ENCODE peak calls at places on chromosomes 12 and 14, in six cellular contexts. N is lower lobe of right lung, A is cardiac muscle cell, C is osteoblast, B is IMR-90, L is psoas muscle. M is an unnamed sample.

GRCh38 chr12:50365709-50366406 is 30.6 kb downstream of the FAM186A start:
- DNase-seq in N (no peak), A (no peak), C (no peak), B (no peak), L (no peak), M (no peak)

GRCh38 chr12:107320031-107320928 is 226.9 kb upstream of the CRY1 start:
- DNase-seq in N (peak), A (peak), C (peak), B (peak), L (peak), M (peak)

GRCh38 chr12:1216560-1216959 is 225.5 kb downstream of the ERC1 start:
- DNase-seq in N (no peak), A (no peak), C (no peak), B (no peak), L (no peak), M (no peak)

GRCh38 chr12:25743679-25744078 is 190.6 kb upstream of the LMNTD1 start:
- DNase-seq in N (no peak), A (no peak), C (no peak), B (no peak), L (no peak), M (no peak)

GRCh38 chr12:40152783-40153383 is 47.0 kb upstream of the SLC2A13 start:
- DNase-seq in N (peak), A (peak), C (no peak), B (peak), L (peak), M (no peak)

GRCh38 chr12:119440961-119441360 is 106.4 kb downstream of the CCDC60 start:
- DNase-seq in N (no peak), A (no peak), C (no peak), B (no peak), L (no peak), M (no peak)

GRCh38 chr12:107223816-107224215 is 130.5 kb upstream of the CRY1 start:
- DNase-seq in N (no peak), A (no peak), C (peak), B (peak), L (no peak), M (no peak)

GRCh38 chr12:82835217-82835616 is 148.5 kb downstream of the TMTC2 start:
- DNase-seq in N (no peak), A (peak), C (no peak), B (peak), L (no peak), M (no peak)

GRCh38 chr14:61280092-61280525 is 1.0 kb downstream of the TMEM30B start:
- DNase-seq in N (no peak), A (no peak), C (no peak), B (no peak), L (no peak), M (peak)

GRCh38 chr14:23483216-23483854 is 13.8 kb downstream of the NGDN start:
- DNase-seq in N (no peak), A (peak), C (no peak), B (peak), L (no peak), M (no peak)

GRCh38 chr14:35789651-35790050 is 19.4 kb downstream of the RALGAPA1 start:
- DNase-seq in N (no peak), A (no peak), C (no peak), B (peak), L (no peak), M (no peak)

GRCh38 chr12:57771271-57771872 is 533 bp downstream of the METTL1 start:
- DNase-seq in N (peak), A (peak), C (peak), B (peak), L (peak), M (peak)

GRCh38 chr12:105113094-105113493 is 5.6 kb downstream of the WASHC4 start:
- DNase-seq in N (no peak), A (no peak), C (no peak), B (no peak), L (no peak), M (no peak)

GRCh38 chr12:57610553-57611115 is 601 bp upstream of the ARHGEF25 start:
- DNase-seq in N (no peak), A (no peak), C (no peak), B (no peak), L (peak), M (no peak)

GRCh38 chr12:100295764-100296555 is 29.0 kb downstream of the SCYL2 start:
- DNase-seq in N (no peak), A (no peak), C (peak), B (peak), L (no peak), M (no peak)

GRCh38 chr12:129203456-129203855 is 350.2 kb downstream of the GLT1D1 start:
- DNase-seq in N (no peak), A (no peak), C (no peak), B (no peak), L (no peak), M (no peak)

GRCh38 chr14:95394981-95395737 is 75.5 kb upstream of the CLMN start:
- DNase-seq in N (no peak), A (no peak), C (no peak), B (no peak), L (no peak), M (peak)

GRCh38 chr14:43449291-43449690 is 1057.8 kb downstream of the FSCB start:
- DNase-seq in N (no peak), A (peak), C (no peak), B (no peak), L (no peak), M (no peak)

GRCh38 chr14:68552597-68552996 is 240.3 kb downstream of the ZFP36L1 start:
- DNase-seq in N (no peak), A (no peak), C (no peak), B (peak), L (no peak), M (no peak)

GRCh38 chr12:72271741-72272661 is at the start of gene TRHDE:
- DNase-seq in N (peak), A (peak), C (peak), B (peak), L (peak), M (no peak)

GRCh38 chr14:33660248-33660647 is 290.6 kb downstream of the EGLN3 start:
- DNase-seq in N (no peak), A (no peak), C (no peak), B (no peak), L (no peak), M (no peak)

GRCh38 chr14:59679872-59680271 is 103.3 kb upstream of the CCDC175 start:
- DNase-seq in N (no peak), A (no peak), C (no peak), B (no peak), L (no peak), M (no peak)

GRCh38 chr14:105919458-105920150 is 393.2 kb downstream of the TMEM121 start:
- DNase-seq in N (peak), A (no peak), C (peak), B (no peak), L (no peak), M (peak)

GRCh38 chr14:58919262-58919661 is 269.2 kb upstream of the DAAM1 start:
- DNase-seq in N (no peak), A (no peak), C (no peak), B (peak), L (no peak), M (no peak)

GRCh38 chr12:67482751-67483661 is 165.5 kb upstream of the DYRK2 start:
- DNase-seq in N (peak), A (peak), C (peak), B (peak), L (peak), M (no peak)

GRCh38 chr14:89304972-89305703 is 111.9 kb downstream of the FOXN3 start:
- DNase-seq in N (no peak), A (peak), C (peak), B (peak), L (no peak), M (no peak)

GRCh38 chr12:66600805-66601392 is 78.0 kb downstream of the GRIP1 start:
- DNase-seq in N (no peak), A (no peak), C (no peak), B (no peak), L (no peak), M (no peak)

GRCh38 chr14:22819191-22819988 is 4.2 kb upstream of the SLC7A7 start:
- DNase-seq in N (no peak), A (peak), C (peak), B (peak), L (no peak), M (no peak)

GRCh38 chr12:116559330-116560080 is at the start of gene MAP1LC3B2:
- DNase-seq in N (peak), A (peak), C (peak), B (peak), L (peak), M (no peak)

GRCh38 chr12:47141459-47141858 is 61.7 kb upstream of the AMIGO2 start:
- DNase-seq in N (no peak), A (no peak), C (no peak), B (no peak), L (no peak), M (no peak)

GRCh38 chr12:47367912-47368537 is 288.3 kb upstream of the AMIGO2 start:
- DNase-seq in N (no peak), A (no peak), C (no peak), B (no peak), L (no peak), M (no peak)

GRCh38 chr12:72272731-72273498 is 745 bp downstream of the TRHDE start:
- DNase-seq in N (peak), A (peak), C (peak), B (peak), L (peak), M (no peak)

GRCh38 chr12:21502164-21502496 is 541 bp downstream of the GOLT1B start:
- DNase-seq in N (peak), A (peak), C (peak), B (peak), L (no peak), M (no peak)

GRCh38 chr12:67425394-67425793 is 156.2 kb downstream of the CAND1 start:
- DNase-seq in N (no peak), A (no peak), C (no peak), B (no peak), L (no peak), M (no peak)

GRCh38 chr12:34404377-34405285 is 382.3 kb downstream of the ALG10 start:
- DNase-seq in N (peak), A (no peak), C (peak), B (no peak), L (peak), M (peak)

GRCh38 chr14:81406863-81407262 is 6.7 kb upstream of the STON2 start:
- DNase-seq in N (no peak), A (peak), C (no peak), B (peak), L (peak), M (no peak)

GRCh38 chr12:70609739-70610491 is 27.3 kb downstream of the PTPRB start:
- DNase-seq in N (peak), A (peak), C (peak), B (no peak), L (peak), M (no peak)

GRCh38 chr14:32627545-32628298 is 298.6 kb downstream of the AKAP6 start:
- DNase-seq in N (no peak), A (no peak), C (no peak), B (no peak), L (no peak), M (no peak)

GRCh38 chr12:121184984-121185894 is 24.7 kb upstream of the P2RX4 start:
- DNase-seq in N (no peak), A (no peak), C (peak), B (no peak), L (no peak), M (no peak)

GRCh38 chr14:39912192-39913100 is 480.2 kb upstream of the FBXO33 start:
- DNase-seq in N (no peak), A (no peak), C (no peak), B (no peak), L (no peak), M (no peak)

GRCh38 chr12:94563261-94563660 is 87.1 kb downstream of the TMCC3 start:
- DNase-seq in N (no peak), A (no peak), C (no peak), B (no peak), L (no peak), M (no peak)

GRCh38 chr12:94565683-94566082 is 84.7 kb downstream of the TMCC3 start:
- DNase-seq in N (no peak), A (no peak), C (no peak), B (no peak), L (no peak), M (no peak)

GRCh38 chr12:94558612-94559011 is 91.7 kb downstream of the TMCC3 start:
- DNase-seq in N (no peak), A (no peak), C (no peak), B (no peak), L (no peak), M (no peak)

GRCh38 chr12:94560416-94561221 is 89.7 kb downstream of the TMCC3 start:
- DNase-seq in N (no peak), A (peak), C (peak), B (peak), L (no peak), M (peak)

GRCh38 chr12:94561943-94562411 is 88.4 kb downstream of the TMCC3 start:
- DNase-seq in N (no peak), A (no peak), C (no peak), B (no peak), L (peak), M (no peak)
- H3K4me3 ChIP-seq in N (no peak), A (no peak), C (no peak), B (no peak), L (peak), M (no peak)

GRCh38 chr12:111330800-111331752 is 37.8 kb downstream of the PHETA1 start:
- DNase-seq in N (no peak), A (peak), C (peak), B (peak), L (no peak), M (no peak)
- TF ChIP-seq CTCF in N (peak), A (peak), C (peak), B (peak), L (peak), M (peak)

DNA sequence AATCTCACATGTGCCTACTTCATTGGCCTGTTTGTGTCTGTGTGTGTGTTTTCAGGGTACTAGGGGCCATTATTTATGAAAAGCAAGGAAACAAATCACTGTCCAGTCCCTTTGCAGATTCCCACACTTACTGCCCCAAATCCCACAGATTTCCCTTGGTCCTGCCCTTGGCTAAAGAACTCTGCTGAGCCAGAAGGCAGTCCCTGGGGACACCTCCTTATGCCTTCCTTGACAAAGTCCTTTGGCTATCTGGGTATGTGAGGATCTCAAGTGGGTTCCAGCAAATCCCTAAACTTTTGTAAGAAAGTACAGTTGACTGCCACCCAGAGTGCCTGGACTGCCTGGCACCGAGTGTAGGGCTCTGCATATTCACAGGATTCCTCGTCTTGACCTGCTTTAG is 388.0 kb downstream of the BCAT1 start:
- DNase-seq in N (no peak), A (no peak), C (no peak), B (no peak), L (no peak), M (no peak)
- H3K27ac ChIP-seq in N (peak), A (peak), C (no peak), B (peak), L (peak), M (no peak)

GRCh38 chr14:76829650-76830421 is 3.6 kb downstream of the LRRC74A start:
- DNase-seq in N (no peak), A (peak), C (no peak), B (no peak), L (peak), M (no peak)

GRCh38 chr14:76828339-76829015 is 2.3 kb downstream of the LRRC74A start:
- DNase-seq in N (no peak), A (peak), C (no peak), B (no peak), L (no peak), M (no peak)

GRCh38 chr14:76826122-76826521 is at the start of gene LRRC74A:
- DNase-seq in N (no peak), A (no peak), C (no peak), B (no peak), L (no peak), M (no peak)

GRCh38 chr14:76829016-76829365 is 2.8 kb downstream of the LRRC74A start:
- DNase-seq in N (peak), A (peak), C (no peak), B (no peak), L (no peak), M (no peak)

DNA sequence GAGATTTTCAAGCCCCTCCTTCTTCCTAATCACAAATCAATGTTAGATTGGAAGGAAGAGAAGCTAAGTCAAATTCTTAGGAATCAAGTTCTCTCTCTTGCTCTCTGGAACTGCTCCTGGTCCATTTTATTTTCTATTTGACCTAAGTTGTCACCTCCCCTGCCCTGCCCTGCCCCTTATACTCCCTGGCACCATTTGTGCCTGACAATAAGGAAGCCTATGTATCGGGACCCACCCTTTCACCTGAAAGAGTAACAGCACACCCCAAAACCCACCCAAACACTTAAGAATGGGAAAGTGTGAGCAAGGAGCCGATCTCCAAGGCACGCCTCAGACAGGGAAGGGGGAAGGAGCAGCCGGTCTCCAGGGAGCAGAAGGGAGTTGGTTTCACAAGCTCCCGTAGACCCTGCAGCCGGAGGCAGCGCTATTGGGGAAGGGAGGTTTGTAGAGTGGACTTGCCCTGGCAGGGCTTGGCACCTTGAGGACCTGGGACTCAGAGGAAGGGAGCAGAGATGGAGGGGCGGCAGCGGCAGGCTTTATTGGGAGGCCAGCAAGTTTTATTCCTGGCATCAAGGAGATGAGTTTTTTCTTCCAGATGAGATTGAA is 1.6 kb downstream of the LRRC74A start:
- DNase-seq in N (no peak), A (peak), C (no peak), B (no peak), L (peak), M (no peak)
- H3K4me3 ChIP-seq in N (peak), A (no peak), C (peak), B (no peak), L (peak), M (no peak)

DNA sequence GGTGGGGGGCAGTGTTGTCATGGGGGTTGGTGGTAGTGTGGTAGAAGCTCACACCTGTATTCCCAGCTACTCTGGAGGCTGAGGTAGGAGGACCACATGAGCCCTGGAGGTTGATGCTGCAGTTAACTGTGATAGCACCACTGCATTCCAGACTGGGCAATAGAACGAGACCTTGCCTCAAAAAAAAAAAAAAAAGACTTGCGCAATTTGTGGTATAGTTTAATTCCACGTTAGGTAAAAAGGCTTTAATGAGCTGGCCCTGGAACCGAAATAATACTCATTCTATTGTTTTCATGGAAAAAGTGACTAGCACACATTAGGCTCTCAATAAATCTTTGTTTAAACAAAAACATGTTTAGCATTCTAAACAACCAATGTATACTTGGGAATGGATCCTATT is 25.4 kb upstream of the NAP1L1 start:
- DNase-seq in N (no peak), A (peak), C (no peak), B (no peak), L (no peak), M (no peak)
- TF ChIP-seq CTCF in N (no peak), A (no peak), C (no peak), B (no peak), L (no peak), M (no peak)

GRCh38 chr12:42692749-42693148 is 103.2 kb upstream of the PRICKLE1 start:
- DNase-seq in N (no peak), A (no peak), C (no peak), B (no peak), L (no peak), M (no peak)
- H3K27ac ChIP-seq in N (no peak), A (no peak), C (no peak), B (no peak), L (no peak), M (no peak)

GRCh38 chr14:21735200-21735599 is 61.6 kb upstream of the OR4E1 start:
- DNase-seq in N (no peak), A (no peak), C (no peak), B (no peak), L (no peak), M (no peak)
- H3K4me3 ChIP-seq in N (no peak), A (no peak), C (no peak), B (no peak), L (no peak), M (no peak)

GRCh38 chr12:124566181-124567034 is 1.0 kb downstream of the NCOR2 start:
- DNase-seq in N (peak), A (peak), C (peak), B (peak), L (peak), M (no peak)

GRCh38 chr12:124568431-124569374 is 1.3 kb upstream of the NCOR2 start:
- DNase-seq in N (peak), A (peak), C (peak), B (peak), L (peak), M (no peak)

GRCh38 chr12:124569375-124570148 is 2.1 kb upstream of the NCOR2 start:
- DNase-seq in N (no peak), A (no peak), C (peak), B (no peak), L (no peak), M (no peak)

GRCh38 chr12:124567035-124567672 is at the start of gene NCOR2:
- DNase-seq in N (no peak), A (no peak), C (peak), B (no peak), L (peak), M (no peak)

DNA sequence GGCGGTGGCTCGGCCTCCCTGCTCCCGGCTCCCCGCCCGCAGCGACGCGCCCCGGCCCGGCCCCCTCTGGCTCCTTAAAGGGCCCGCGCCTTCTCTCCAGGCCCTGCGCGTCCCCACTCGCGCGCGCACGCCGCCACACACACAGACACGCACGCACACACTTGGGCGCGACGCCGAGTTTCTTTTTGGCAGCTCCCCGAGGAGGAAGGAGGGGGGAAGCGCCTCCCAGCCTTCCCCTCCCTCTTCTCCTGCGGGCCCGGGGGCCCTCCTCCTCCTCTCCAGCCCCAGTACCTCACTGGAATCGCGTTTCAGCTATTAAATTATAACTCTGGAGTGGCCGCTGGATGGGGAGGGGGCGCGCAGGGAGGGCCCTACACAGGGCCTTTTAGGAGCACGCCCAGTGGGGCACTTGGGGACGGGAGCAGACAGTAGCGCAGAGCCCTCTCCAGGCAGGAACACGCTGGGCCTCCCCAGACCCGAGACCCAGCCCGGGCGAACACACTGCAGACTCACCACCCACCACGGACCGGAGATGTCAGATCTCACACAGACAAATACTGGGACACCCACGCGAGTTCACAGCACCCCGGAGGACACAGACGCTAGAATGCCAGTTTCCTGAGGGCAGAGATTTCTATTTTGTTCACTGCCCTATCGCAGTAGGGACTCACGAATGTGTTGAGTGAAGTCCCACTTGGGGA is 411 bp upstream of the NCOR2 start:
- DNase-seq in N (peak), A (peak), C (peak), B (peak), L (peak), M (no peak)
- TF ChIP-seq CTCF in N (no peak), A (no peak), C (no peak), B (peak), L (no peak), M (no peak)

M was measured in RWPE2.